ENCODE peak calls at places on chromosomes 2 and 18, in five cellular contexts. R is AG20443; G is fibroblast of mammary gland; C is GM20000; J is CD4-positive, alpha-beta T cell. Q is an unnamed sample.
A peak's percentile ranks its signal among the peaks of the same experiment; 100 is the strongest.

GRCh38 chr18:32258148-32258547 is 68.3 kb downstream of the MEP1B start:
- DNase-seq in R (no peak), G (no peak), C (no peak), J (no peak), Q (no peak)

GRCh38 chr2:226911932-226912331 is 76.1 kb downstream of the RHBDD1 start:
- DNase-seq in R (no peak), G (peak; percentile 79), C (no peak), J (no peak), Q (no peak)

GRCh38 chr2:1055014-1055595 is 104.5 kb downstream of the SNTG2 start:
- DNase-seq in R (peak; percentile 87), G (peak; percentile 43), C (no peak), J (no peak), Q (no peak)

GRCh38 chr2:23566236-23567142 is 181.5 kb downstream of the KLHL29 start:
- DNase-seq in R (peak; percentile 70), G (peak; percentile 29), C (peak; percentile 63), J (no peak), Q (no peak)

GRCh38 chr2:205034034-205034433 is 488.8 kb downstream of the PARD3B start:
- DNase-seq in R (no peak), G (no peak), C (no peak), J (no peak), Q (no peak)

GRCh38 chr2:209208211-209208610 is 215.6 kb upstream of the MAP2 start:
- DNase-seq in R (peak; percentile 11), G (peak; percentile 9), C (peak; percentile 26), J (no peak), Q (no peak)

GRCh38 chr2:181281206-181281832 is 175.9 kb upstream of the ITGA4 start:
- DNase-seq in R (no peak), G (no peak), C (no peak), J (no peak), Q (no peak)

GRCh38 chr2:86480105-86480504 is 38.9 kb downstream of the KDM3A start:
- DNase-seq in R (no peak), G (no peak), C (no peak), J (no peak), Q (no peak)

GRCh38 chr18:40937386-40937785 is 1017.6 kb upstream of the PIK3C3 start:
- DNase-seq in R (no peak), G (no peak), C (no peak), J (no peak), Q (no peak)

GRCh38 chr2:197675246-197675645 is at the start of gene RFTN2:
- DNase-seq in R (no peak), G (peak; percentile 25), C (no peak), J (no peak), Q (no peak)

GRCh38 chr2:167196461-167197252 is 308.4 kb downstream of the XIRP2 start:
- DNase-seq in R (peak; percentile 19), G (peak; percentile 64), C (no peak), J (no peak), Q (no peak)

GRCh38 chr2:15112216-15112615 is 448.9 kb downstream of the NBAS start:
- DNase-seq in R (no peak), G (peak; percentile 51), C (no peak), J (no peak), Q (no peak)

GRCh38 chr2:176123847-176124273 is 1.3 kb downstream of the HOXD9 start:
- DNase-seq in R (no peak), G (no peak), C (no peak), J (no peak), Q (no peak)

GRCh38 chr2:197500503-197501179 is 462 bp downstream of the HSPE1 start:
- DNase-seq in R (no peak), G (peak; percentile 10), C (no peak), J (no peak), Q (peak; percentile 9)

GRCh38 chr2:17148298-17149228 is 369.7 kb downstream of the RAD51AP2 start:
- DNase-seq in R (no peak), G (peak; percentile 2), C (no peak), J (no peak), Q (no peak)

GRCh38 chr2:177117755-177118154 is 94.8 kb upstream of the HNRNPA3 start:
- DNase-seq in R (no peak), G (no peak), C (no peak), J (no peak), Q (no peak)

GRCh38 chr18:8856187-8856586 is 150.8 kb downstream of the MTCL1 start:
- DNase-seq in R (no peak), G (no peak), C (no peak), J (no peak), Q (no peak)

GRCh38 chr2:11703700-11704099 is 33.7 kb upstream of the NTSR2 start:
- DNase-seq in R (peak; percentile 47), G (peak; percentile 55), C (no peak), J (no peak), Q (no peak)

GRCh38 chr2:60735496-60736250 is 20.4 kb upstream of the PAPOLG start:
- DNase-seq in R (peak; percentile 29), G (no peak), C (peak; percentile 23), J (peak; percentile 39), Q (peak; percentile 11)

GRCh38 chr2:165044505-165045303 is 89.4 kb upstream of the SLC38A11 start:
- DNase-seq in R (no peak), G (no peak), C (no peak), J (no peak), Q (no peak)

GRCh38 chr2:15200581-15200980 is 360.6 kb downstream of the NBAS start:
- DNase-seq in R (no peak), G (no peak), C (no peak), J (no peak), Q (no peak)

GRCh38 chr2:208101716-208102631 is 22.4 kb downstream of the CRYGD start:
- DNase-seq in R (peak; percentile 44), G (peak; percentile 25), C (no peak), J (no peak), Q (no peak)

GRCh38 chr2:54497738-54498680 is 41.9 kb downstream of the SPTBN1 start:
- DNase-seq in R (peak; percentile 49), G (peak; percentile 59), C (no peak), J (no peak), Q (no peak)

GRCh38 chr2:200587007-200587616 is 1.3 kb downstream of the AOX1 start:
- DNase-seq in R (no peak), G (no peak), C (no peak), J (no peak), Q (no peak)

Q was measured in effector memory CD8-positive, alpha-beta T cell.